ENCODE peak calls at places on chromosomes 12 and 14, in eight cellular contexts. One of them, this sample, is unnamed.

GRCh38 chr12:117473856-117474255 is 112.4 kb upstream of the NOS1 start:
- DNase-seq in PC-9: no peak
- DNase-seq in endodermal cell: no peak
- DNase-seq in astrocyte of the spinal cord: no peak
- DNase-seq in kidney epithelial cell: no peak
- DNase-seq in body of pancreas: no peak
- DNase-seq in dorsolateral prefrontal cortex: no peak
- DNase-seq in GM13977: no peak
- DNase-seq in this sample: no peak

GRCh38 chr12:131046813-131047788 is 93.4 kb downstream of the ADGRD1 start:
- DNase-seq in PC-9: no peak
- DNase-seq in endodermal cell: no peak
- DNase-seq in astrocyte of the spinal cord: no peak
- DNase-seq in kidney epithelial cell: no peak
- DNase-seq in body of pancreas: no peak
- DNase-seq in dorsolateral prefrontal cortex: no peak
- DNase-seq in GM13977: peak
- DNase-seq in this sample: no peak

GRCh38 chr12:100141998-100142850 is 450 bp downstream of the BLTP3B start:
- DNase-seq in PC-9: peak
- DNase-seq in endodermal cell: peak
- DNase-seq in astrocyte of the spinal cord: no peak
- DNase-seq in kidney epithelial cell: no peak
- DNase-seq in body of pancreas: peak
- DNase-seq in dorsolateral prefrontal cortex: peak
- DNase-seq in GM13977: peak
- DNase-seq in this sample: no peak

GRCh38 chr14:85250369-85250768 is 279.6 kb upstream of the FLRT2 start:
- DNase-seq in PC-9: peak
- DNase-seq in endodermal cell: peak
- DNase-seq in astrocyte of the spinal cord: peak
- DNase-seq in kidney epithelial cell: no peak
- DNase-seq in body of pancreas: no peak
- DNase-seq in dorsolateral prefrontal cortex: no peak
- DNase-seq in GM13977: no peak
- DNase-seq in this sample: peak

GRCh38 chr12:69900720-69901131 is 75.7 kb downstream of the MYRFL start:
- DNase-seq in PC-9: peak
- DNase-seq in endodermal cell: peak
- DNase-seq in astrocyte of the spinal cord: peak
- DNase-seq in kidney epithelial cell: peak
- DNase-seq in body of pancreas: peak
- DNase-seq in dorsolateral prefrontal cortex: no peak
- DNase-seq in GM13977: peak
- DNase-seq in this sample: peak

GRCh38 chr12:20631711-20632110 is 63.4 kb upstream of the SLCO1C1 start:
- DNase-seq in PC-9: no peak
- DNase-seq in endodermal cell: no peak
- DNase-seq in astrocyte of the spinal cord: peak
- DNase-seq in kidney epithelial cell: no peak
- DNase-seq in body of pancreas: no peak
- DNase-seq in dorsolateral prefrontal cortex: no peak
- DNase-seq in GM13977: no peak
- DNase-seq in this sample: peak

GRCh38 chr14:31770271-31770670 is 209.1 kb downstream of the NUBPL start:
- DNase-seq in PC-9: no peak
- DNase-seq in endodermal cell: no peak
- DNase-seq in astrocyte of the spinal cord: no peak
- DNase-seq in kidney epithelial cell: no peak
- DNase-seq in body of pancreas: no peak
- DNase-seq in dorsolateral prefrontal cortex: no peak
- DNase-seq in GM13977: no peak
- DNase-seq in this sample: peak

GRCh38 chr14:79514700-79515099 is 696.6 kb downstream of the DIO2 start:
- DNase-seq in PC-9: no peak
- DNase-seq in endodermal cell: no peak
- DNase-seq in astrocyte of the spinal cord: peak
- DNase-seq in kidney epithelial cell: peak
- DNase-seq in body of pancreas: no peak
- DNase-seq in dorsolateral prefrontal cortex: no peak
- DNase-seq in GM13977: no peak
- DNase-seq in this sample: peak

GRCh38 chr14:96660667-96661066 is 136.5 kb upstream of the VRK1 start:
- DNase-seq in PC-9: no peak
- DNase-seq in endodermal cell: no peak
- DNase-seq in astrocyte of the spinal cord: no peak
- DNase-seq in kidney epithelial cell: no peak
- DNase-seq in body of pancreas: no peak
- DNase-seq in dorsolateral prefrontal cortex: no peak
- DNase-seq in GM13977: no peak
- DNase-seq in this sample: no peak

GRCh38 chr14:39582028-39582654 is 149.9 kb upstream of the FBXO33 start:
- DNase-seq in PC-9: no peak
- DNase-seq in endodermal cell: no peak
- DNase-seq in astrocyte of the spinal cord: no peak
- DNase-seq in kidney epithelial cell: no peak
- DNase-seq in body of pancreas: no peak
- DNase-seq in dorsolateral prefrontal cortex: no peak
- DNase-seq in GM13977: no peak
- DNase-seq in this sample: no peak

GRCh38 chr12:121533391-121534090 is 47.3 kb downstream of the KDM2B start:
- DNase-seq in PC-9: no peak
- DNase-seq in endodermal cell: no peak
- DNase-seq in astrocyte of the spinal cord: no peak
- DNase-seq in kidney epithelial cell: no peak
- DNase-seq in body of pancreas: no peak
- DNase-seq in dorsolateral prefrontal cortex: no peak
- DNase-seq in GM13977: no peak
- DNase-seq in this sample: no peak

GRCh38 chr14:74065746-74066575 is 18.3 kb downstream of the ALDH6A1 start:
- DNase-seq in PC-9: no peak
- DNase-seq in endodermal cell: no peak
- DNase-seq in astrocyte of the spinal cord: no peak
- DNase-seq in kidney epithelial cell: no peak
- DNase-seq in body of pancreas: no peak
- DNase-seq in dorsolateral prefrontal cortex: no peak
- DNase-seq in GM13977: no peak
- DNase-seq in this sample: peak

GRCh38 chr14:86203843-86204242 is 673.9 kb downstream of the FLRT2 start:
- DNase-seq in PC-9: no peak
- DNase-seq in endodermal cell: no peak
- DNase-seq in astrocyte of the spinal cord: no peak
- DNase-seq in kidney epithelial cell: no peak
- DNase-seq in body of pancreas: no peak
- DNase-seq in dorsolateral prefrontal cortex: no peak
- DNase-seq in GM13977: no peak
- DNase-seq in this sample: no peak

GRCh38 chr12:2683283-2684025 is 111.3 kb upstream of the FKBP4 start:
- DNase-seq in PC-9: no peak
- DNase-seq in endodermal cell: no peak
- DNase-seq in astrocyte of the spinal cord: no peak
- DNase-seq in kidney epithelial cell: no peak
- DNase-seq in body of pancreas: no peak
- DNase-seq in dorsolateral prefrontal cortex: no peak
- DNase-seq in GM13977: no peak
- DNase-seq in this sample: no peak

GRCh38 chr12:53543539-53543938 is 36.3 kb upstream of the NPFF start:
- DNase-seq in PC-9: peak
- DNase-seq in endodermal cell: peak
- DNase-seq in astrocyte of the spinal cord: peak
- DNase-seq in kidney epithelial cell: peak
- DNase-seq in body of pancreas: peak
- DNase-seq in dorsolateral prefrontal cortex: peak
- DNase-seq in GM13977: peak
- DNase-seq in this sample: peak

GRCh38 chr14:100159865-100160533 is 554 bp upstream of the DEGS2 start:
- DNase-seq in PC-9: no peak
- DNase-seq in endodermal cell: no peak
- DNase-seq in astrocyte of the spinal cord: no peak
- DNase-seq in kidney epithelial cell: no peak
- DNase-seq in body of pancreas: no peak
- DNase-seq in dorsolateral prefrontal cortex: no peak
- DNase-seq in GM13977: no peak
- DNase-seq in this sample: no peak

GRCh38 chr12:57276935-57277563 is 26.1 kb upstream of the STAC3 start:
- DNase-seq in PC-9: peak
- DNase-seq in endodermal cell: peak
- DNase-seq in astrocyte of the spinal cord: peak
- DNase-seq in kidney epithelial cell: no peak
- DNase-seq in body of pancreas: peak
- DNase-seq in dorsolateral prefrontal cortex: no peak
- DNase-seq in GM13977: no peak
- DNase-seq in this sample: peak

GRCh38 chr12:13369496-13369895 is 173.0 kb downstream of the EMP1 start:
- DNase-seq in PC-9: no peak
- DNase-seq in endodermal cell: no peak
- DNase-seq in astrocyte of the spinal cord: no peak
- DNase-seq in kidney epithelial cell: no peak
- DNase-seq in body of pancreas: no peak
- DNase-seq in dorsolateral prefrontal cortex: no peak
- DNase-seq in GM13977: no peak
- DNase-seq in this sample: no peak

GRCh38 chr14:56205906-56206305 is 87.7 kb downstream of the PELI2 start:
- DNase-seq in PC-9: no peak
- DNase-seq in endodermal cell: no peak
- DNase-seq in astrocyte of the spinal cord: no peak
- DNase-seq in kidney epithelial cell: no peak
- DNase-seq in body of pancreas: no peak
- DNase-seq in dorsolateral prefrontal cortex: no peak
- DNase-seq in GM13977: no peak
- DNase-seq in this sample: no peak

GRCh38 chr12:107759410-107759809 is 1.5 kb downstream of the PRDM4 start:
- DNase-seq in PC-9: peak
- DNase-seq in endodermal cell: no peak
- DNase-seq in astrocyte of the spinal cord: peak
- DNase-seq in kidney epithelial cell: peak
- DNase-seq in body of pancreas: no peak
- DNase-seq in dorsolateral prefrontal cortex: no peak
- DNase-seq in GM13977: no peak
- DNase-seq in this sample: peak

GRCh38 chr12:6215120-6215807 is 15.1 kb downstream of the CD9 start:
- DNase-seq in PC-9: peak
- DNase-seq in endodermal cell: peak
- DNase-seq in astrocyte of the spinal cord: no peak
- DNase-seq in kidney epithelial cell: no peak
- DNase-seq in body of pancreas: no peak
- DNase-seq in dorsolateral prefrontal cortex: no peak
- DNase-seq in GM13977: no peak
- DNase-seq in this sample: no peak

GRCh38 chr14:51460051-51460450 is 191.7 kb upstream of the FRMD6 start:
- DNase-seq in PC-9: no peak
- DNase-seq in endodermal cell: no peak
- DNase-seq in astrocyte of the spinal cord: no peak
- DNase-seq in kidney epithelial cell: no peak
- DNase-seq in body of pancreas: no peak
- DNase-seq in dorsolateral prefrontal cortex: no peak
- DNase-seq in GM13977: no peak
- DNase-seq in this sample: peak
- TF ChIP-seq CTCF in PC-9: no peak
- TF ChIP-seq CTCF in endodermal cell: no peak
- TF ChIP-seq CTCF in astrocyte of the spinal cord: no peak
- TF ChIP-seq CTCF in kidney epithelial cell: no peak
- TF ChIP-seq CTCF in body of pancreas: no peak
- TF ChIP-seq CTCF in dorsolateral prefrontal cortex: no peak
- TF ChIP-seq CTCF in GM13977: no peak
- TF ChIP-seq CTCF in this sample: peak

GRCh38 chr12:65074932-65075331 is 46.2 kb downstream of the WIF1 start:
- DNase-seq in PC-9: no peak
- DNase-seq in endodermal cell: peak
- DNase-seq in astrocyte of the spinal cord: no peak
- DNase-seq in kidney epithelial cell: no peak
- DNase-seq in body of pancreas: no peak
- DNase-seq in dorsolateral prefrontal cortex: no peak
- DNase-seq in GM13977: no peak
- DNase-seq in this sample: no peak
- TF ChIP-seq CTCF in PC-9: no peak
- TF ChIP-seq CTCF in endodermal cell: peak
- TF ChIP-seq CTCF in astrocyte of the spinal cord: no peak
- TF ChIP-seq CTCF in kidney epithelial cell: peak
- TF ChIP-seq CTCF in body of pancreas: no peak
- TF ChIP-seq CTCF in dorsolateral prefrontal cortex: no peak
- TF ChIP-seq CTCF in GM13977: no peak
- TF ChIP-seq CTCF in this sample: no peak

DNA sequence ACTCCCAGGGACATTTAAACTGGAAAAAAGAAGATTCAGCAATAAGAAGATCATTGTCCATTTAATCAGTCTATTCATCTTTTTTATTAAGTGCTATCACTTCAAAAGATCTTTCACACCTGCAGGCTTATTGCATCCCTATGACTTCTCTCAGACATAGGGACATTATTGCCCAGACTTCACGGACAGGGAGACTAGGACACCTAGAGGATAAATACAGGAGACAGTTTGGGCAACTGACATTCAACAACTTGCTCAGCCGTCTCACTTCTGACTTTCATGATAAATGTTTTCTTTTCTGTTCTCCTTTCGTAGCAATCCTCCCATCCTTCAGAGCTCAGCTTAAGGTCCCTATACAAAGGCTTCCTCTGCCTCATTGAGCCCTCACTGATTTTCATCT is 84.3 kb downstream of the TMEM30B start:
- DNase-seq in PC-9: no peak
- DNase-seq in endodermal cell: no peak
- DNase-seq in astrocyte of the spinal cord: no peak
- DNase-seq in kidney epithelial cell: no peak
- DNase-seq in body of pancreas: no peak
- DNase-seq in dorsolateral prefrontal cortex: no peak
- DNase-seq in GM13977: no peak
- DNase-seq in this sample: peak
- TF ChIP-seq CTCF in PC-9: peak
- TF ChIP-seq CTCF in endodermal cell: peak
- TF ChIP-seq CTCF in astrocyte of the spinal cord: no peak
- TF ChIP-seq CTCF in kidney epithelial cell: peak
- TF ChIP-seq CTCF in body of pancreas: no peak
- TF ChIP-seq CTCF in dorsolateral prefrontal cortex: no peak
- TF ChIP-seq CTCF in GM13977: no peak
- TF ChIP-seq CTCF in this sample: peak

DNA sequence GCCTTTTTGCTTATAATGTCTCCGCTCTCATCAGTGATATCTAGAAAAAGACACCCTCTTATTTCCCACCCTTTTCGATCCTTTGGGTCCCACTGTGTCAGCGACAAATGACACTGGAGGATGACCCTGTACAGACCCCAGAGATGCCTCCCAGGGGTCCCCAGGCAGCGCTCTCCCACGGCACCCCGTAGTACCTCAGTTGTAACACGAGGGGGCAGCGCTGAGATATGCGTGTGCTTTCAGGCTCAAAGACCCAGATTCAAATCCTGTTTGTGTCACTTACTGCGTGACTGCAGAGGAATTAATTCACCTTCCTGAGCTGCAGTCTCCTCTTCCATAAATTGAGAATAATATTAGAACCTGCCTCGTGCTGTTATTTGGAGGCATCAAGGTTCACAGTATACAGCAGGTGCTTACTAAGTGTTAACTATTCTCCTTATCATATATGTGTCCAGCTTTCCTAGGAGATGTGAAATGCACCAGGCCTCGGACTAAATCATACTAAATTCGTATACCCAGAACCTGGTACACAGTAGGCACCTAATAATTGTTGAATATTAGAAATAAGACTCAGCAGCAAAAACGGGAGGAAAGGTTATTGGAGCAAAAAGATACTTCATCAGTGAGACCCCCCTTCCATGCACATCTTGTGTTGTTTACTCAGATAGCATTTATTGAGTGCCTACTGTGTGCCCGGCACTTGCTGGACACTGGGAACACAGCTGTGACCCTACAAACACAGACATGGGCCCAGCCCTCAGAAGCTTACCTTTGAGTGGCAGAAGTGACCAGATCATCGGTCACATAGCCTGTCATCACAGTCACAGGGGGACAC is 99.9 kb downstream of the PHETA1 start:
- DNase-seq in PC-9: no peak
- DNase-seq in endodermal cell: peak
- DNase-seq in astrocyte of the spinal cord: no peak
- DNase-seq in kidney epithelial cell: no peak
- DNase-seq in body of pancreas: no peak
- DNase-seq in dorsolateral prefrontal cortex: no peak
- DNase-seq in GM13977: peak
- DNase-seq in this sample: peak
- TF ChIP-seq CTCF in PC-9: peak
- TF ChIP-seq CTCF in endodermal cell: peak
- TF ChIP-seq CTCF in astrocyte of the spinal cord: peak
- TF ChIP-seq CTCF in kidney epithelial cell: peak
- TF ChIP-seq CTCF in body of pancreas: peak
- TF ChIP-seq CTCF in dorsolateral prefrontal cortex: no peak
- TF ChIP-seq CTCF in GM13977: peak
- TF ChIP-seq CTCF in this sample: peak

This sample was measured in choroid plexus epithelial cell.